ENCODE peak calls at places on chromosomes 13 and 19, in seven cellular contexts. X, I, W, U, L, N and O are unnamed samples.

GRCh38 chr13:44128522-44128921 is 245.1 kb upstream of the SERP2 start:
- DNase-seq in X (peak), I (no peak), W (no peak), U (peak), L (no peak), N (no peak), O (peak)

GRCh38 chr13:78657699-78658629 is 991 bp downstream of the OBI1 start:
- DNase-seq in X (no peak), I (peak), W (no peak), U (peak), L (no peak), N (no peak), O (no peak)

GRCh38 chr13:37270206-37271001 is 164.9 kb upstream of the CSNK1A1L start:
- DNase-seq in X (no peak), I (no peak), W (no peak), U (no peak), L (no peak), N (no peak), O (no peak)

GRCh38 chr19:48565090-48565489 is 13.1 kb downstream of the SULT2B1 start:
- DNase-seq in X (no peak), I (no peak), W (no peak), U (peak), L (no peak), N (no peak), O (no peak)

GRCh38 chr19:912181-913079 is 589 bp downstream of the R3HDM4 start:
- DNase-seq in X (no peak), I (no peak), W (no peak), U (no peak), L (no peak), N (no peak), O (no peak)

GRCh38 chr19:32718286-32718685 is 1.3 kb upstream of the TDRD12 start:
- DNase-seq in X (no peak), I (peak), W (no peak), U (peak), L (no peak), N (no peak), O (no peak)

GRCh38 chr19:6452899-6453298 is 6.7 kb downstream of the SLC25A23 start:
- DNase-seq in X (no peak), I (no peak), W (no peak), U (no peak), L (no peak), N (no peak), O (no peak)

GRCh38 chr13:104586010-104586746 is 1520.0 kb upstream of the SLC10A2 start:
- DNase-seq in X (no peak), I (peak), W (no peak), U (peak), L (no peak), N (no peak), O (no peak)

GRCh38 chr13:98565726-98566577 is 11.0 kb downstream of the STK24 start:
- DNase-seq in X (peak), I (no peak), W (no peak), U (peak), L (no peak), N (no peak), O (no peak)

GRCh38 chr19:46718157-46718933 is 1.4 kb upstream of the PRKD2 start:
- DNase-seq in X (no peak), I (peak), W (peak), U (peak), L (peak), N (no peak), O (no peak)

GRCh38 chr13:94602467-94602866 is 810 bp downstream of the GPR180 start:
- DNase-seq in X (no peak), I (no peak), W (no peak), U (no peak), L (no peak), N (no peak), O (no peak)

GRCh38 chr13:28735481-28736029 is 16.8 kb upstream of the SLC46A3 start:
- DNase-seq in X (no peak), I (no peak), W (no peak), U (no peak), L (no peak), N (no peak), O (no peak)

GRCh38 chr13:31950121-31950810 is 81.3 kb upstream of the FRY start:
- DNase-seq in X (no peak), I (peak), W (no peak), U (no peak), L (no peak), N (no peak), O (no peak)

GRCh38 chr13:59914556-59914955 is 249.2 kb downstream of the DIAPH3 start:
- DNase-seq in X (no peak), I (no peak), W (no peak), U (peak), L (no peak), N (no peak), O (no peak)

GRCh38 chr19:57302727-57303401 is 17.4 kb upstream of the ZNF543 start:
- DNase-seq in X (no peak), I (no peak), W (no peak), U (no peak), L (no peak), N (no peak), O (no peak)

GRCh38 chr13:20902438-20903163 is at the start of gene XPO4:
- DNase-seq in X (peak), I (peak), W (peak), U (peak), L (peak), N (peak), O (no peak)

GRCh38 chr19:58572026-58572817 is 913 bp downstream of the MZF1 start:
- DNase-seq in X (peak), I (no peak), W (no peak), U (no peak), L (peak), N (no peak), O (no peak)

GRCh38 chr19:3670796-3671679 is 29.2 kb downstream of the PIP5K1C start:
- DNase-seq in X (peak), I (no peak), W (no peak), U (peak), L (no peak), N (peak), O (no peak)

GRCh38 chr13:59750860-59751259 is 412.9 kb downstream of the DIAPH3 start:
- DNase-seq in X (no peak), I (peak), W (no peak), U (peak), L (peak), N (no peak), O (peak)

GRCh38 chr13:63497601-63498000 is 2082.0 kb upstream of the PCDH20 start:
- DNase-seq in X (no peak), I (no peak), W (no peak), U (peak), L (no peak), N (no peak), O (no peak)

GRCh38 chr19:15642807-15643206 is 2.1 kb downstream of the CYP4F3 start:
- DNase-seq in X (no peak), I (no peak), W (no peak), U (no peak), L (no peak), N (no peak), O (no peak)

GRCh38 chr13:97018029-97018819 is 23.9 kb upstream of the OXGR1 start:
- DNase-seq in X (no peak), I (peak), W (peak), U (peak), L (peak), N (no peak), O (no peak)

GRCh38 chr13:51501096-51501495 is 48.3 kb upstream of the INTS6 start:
- DNase-seq in X (no peak), I (no peak), W (no peak), U (no peak), L (no peak), N (no peak), O (no peak)

GRCh38 chr19:44824758-44825157 is 15.9 kb downstream of the BCAM start:
- DNase-seq in X (no peak), I (no peak), W (no peak), U (no peak), L (no peak), N (no peak), O (no peak)

GRCh38 chr13:24254151-24254810 is 55.1 kb upstream of the C1QTNF9 start:
- DNase-seq in X (no peak), I (no peak), W (no peak), U (no peak), L (no peak), N (no peak), O (no peak)

GRCh38 chr19:2613507-2614295 is 88.8 kb downstream of the GNG7 start:
- DNase-seq in X (peak), I (no peak), W (peak), U (peak), L (peak), N (no peak), O (no peak)

GRCh38 chr19:33443638-33444195 is 70.2 kb downstream of the CEBPG start:
- DNase-seq in X (peak), I (no peak), W (no peak), U (no peak), L (no peak), N (no peak), O (no peak)

GRCh38 chr19:47497821-47498520 is 14.0 kb upstream of the KPTN start:
- DNase-seq in X (no peak), I (no peak), W (no peak), U (no peak), L (no peak), N (no peak), O (no peak)

GRCh38 chr13:25231537-25231936 is 55.8 kb downstream of the MTMR6 start:
- DNase-seq in X (no peak), I (no peak), W (no peak), U (no peak), L (no peak), N (no peak), O (no peak)

GRCh38 chr13:82848766-82849165 is 1033.5 kb downstream of the SLITRK1 start:
- DNase-seq in X (no peak), I (no peak), W (no peak), U (no peak), L (no peak), N (no peak), O (no peak)

DNA sequence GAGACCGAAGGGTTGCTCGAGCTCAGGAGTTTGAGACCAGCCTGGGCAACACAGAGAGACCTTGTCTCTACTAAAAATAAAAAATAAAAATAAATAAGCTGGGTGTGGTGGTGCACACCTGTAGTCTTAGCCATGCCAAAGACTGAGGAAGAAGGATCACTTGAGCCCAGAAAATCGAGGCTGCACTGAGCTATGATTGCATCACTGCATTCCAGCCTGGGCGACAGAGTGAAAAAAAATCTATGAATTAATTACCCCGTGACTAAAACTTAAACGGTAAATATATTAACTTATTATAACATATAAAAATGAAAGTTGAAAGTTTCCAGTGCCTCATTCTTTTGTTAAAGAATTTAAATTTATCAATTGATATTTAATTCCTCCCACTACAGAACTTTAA is 273.7 kb downstream of the KLF12 start:
- DNase-seq in X (no peak), I (no peak), W (no peak), U (no peak), L (no peak), N (no peak), O (no peak)
- H3K4me3 ChIP-seq in X (no peak), I (no peak), W (no peak), U (no peak), L (no peak), N (no peak), O (no peak)

GRCh38 chr19:29876414-29876813 is 64.6 kb downstream of the CCNE1 start:
- DNase-seq in X (no peak), I (no peak), W (no peak), U (no peak), L (no peak), N (no peak), O (no peak)

GRCh38 chr19:29872224-29872731 is 60.5 kb downstream of the CCNE1 start:
- DNase-seq in X (no peak), I (peak), W (no peak), U (peak), L (peak), N (no peak), O (no peak)

GRCh38 chr19:29873024-29873800 is 61.4 kb downstream of the CCNE1 start:
- DNase-seq in X (peak), I (no peak), W (peak), U (peak), L (peak), N (no peak), O (no peak)

GRCh38 chr19:29875931-29876330 is 64.1 kb downstream of the CCNE1 start:
- DNase-seq in X (no peak), I (no peak), W (no peak), U (no peak), L (no peak), N (no peak), O (no peak)

GRCh38 chr19:29873801-29874575 is 62.2 kb downstream of the CCNE1 start:
- DNase-seq in X (no peak), I (no peak), W (no peak), U (no peak), L (no peak), N (no peak), O (no peak)
- TF ChIP-seq CTCF in X (peak), I (no peak), W (no peak), U (no peak), L (peak), N (no peak), O (no peak)

GRCh38 chr19:18700501-18701249 is 17.2 kb downstream of the CRTC1 start:
- DNase-seq in X (peak), I (peak), W (peak), U (peak), L (peak), N (no peak), O (no peak)
- H3K4me3 ChIP-seq in X (peak), I (peak), W (no peak), U (peak), L (peak), N (peak), O (peak)

DNA sequence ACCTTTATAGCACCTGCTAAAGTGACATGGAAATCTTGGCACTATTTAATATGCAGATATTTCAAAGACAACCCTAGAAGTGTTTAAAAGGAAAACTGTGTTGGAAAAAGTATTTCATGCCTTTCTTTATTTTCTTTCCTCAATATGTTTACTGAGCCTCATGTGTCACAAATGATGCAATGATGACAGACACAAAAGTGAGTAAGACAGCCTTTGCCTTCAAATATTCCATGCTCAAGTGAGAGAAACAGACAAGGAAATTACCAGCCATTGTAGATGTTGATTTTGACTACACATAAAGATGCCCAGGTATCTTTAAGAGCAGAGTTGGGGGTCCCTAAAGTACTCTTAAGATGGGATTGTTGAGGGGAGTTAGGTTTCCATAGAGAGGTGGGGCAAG is 48.0 kb upstream of the TPP2 start:
- DNase-seq in X (no peak), I (peak), W (no peak), U (no peak), L (no peak), N (no peak), O (no peak)
- TF ChIP-seq CTCF in X (no peak), I (no peak), W (no peak), U (no peak), L (no peak), N (no peak), O (no peak)

DNA sequence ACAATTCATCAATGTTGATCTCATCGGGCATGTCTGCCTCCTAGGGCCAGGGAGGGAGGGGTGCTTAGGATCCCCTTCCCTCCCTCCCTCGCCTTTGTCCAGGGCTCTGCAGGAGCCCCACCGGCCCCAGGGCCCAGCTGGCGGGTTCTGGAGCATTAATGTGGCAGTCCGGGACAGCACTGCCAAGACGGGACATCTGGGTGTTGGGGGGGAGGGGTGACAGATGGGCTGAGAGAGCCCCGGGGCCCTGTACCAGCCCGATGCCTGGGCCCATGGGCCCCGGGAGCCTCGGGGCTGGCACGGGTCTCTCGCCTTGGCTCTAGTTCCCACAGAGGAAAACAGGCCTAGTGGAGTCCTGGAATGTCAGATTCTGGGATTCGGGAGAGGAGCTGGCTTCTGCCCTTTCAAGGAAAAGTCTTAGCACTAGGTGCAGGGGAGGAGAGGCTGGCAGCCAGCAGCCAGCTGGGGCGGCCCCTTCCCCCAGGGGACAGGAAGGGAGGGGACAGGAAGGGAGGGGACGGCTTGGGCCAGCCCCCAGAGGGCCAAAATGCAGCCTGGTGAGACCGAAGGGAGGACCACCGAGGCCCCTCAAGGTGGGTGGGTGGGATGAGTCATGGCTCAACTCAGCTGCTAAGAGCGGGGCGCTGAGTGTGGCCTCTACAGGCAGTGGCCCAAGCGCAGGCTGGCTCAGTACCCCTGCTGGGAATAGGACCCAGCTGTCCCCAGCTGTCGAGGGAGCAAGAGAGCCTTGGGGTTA is 3.1 kb downstream of the PPP1R14A start:
- DNase-seq in X (peak), I (no peak), W (no peak), U (no peak), L (peak), N (peak), O (no peak)
- H3K4me3 ChIP-seq in X (peak), I (no peak), W (no peak), U (no peak), L (no peak), N (peak), O (no peak)

GRCh38 chr13:113904411-113904810 is 40.5 kb upstream of the GAS6 start:
- DNase-seq in X (peak), I (peak), W (peak), U (peak), L (peak), N (no peak), O (no peak)
- TF ChIP-seq CTCF in X (peak), I (peak), W (peak), U (peak), L (peak), N (peak), O (no peak)

DNA sequence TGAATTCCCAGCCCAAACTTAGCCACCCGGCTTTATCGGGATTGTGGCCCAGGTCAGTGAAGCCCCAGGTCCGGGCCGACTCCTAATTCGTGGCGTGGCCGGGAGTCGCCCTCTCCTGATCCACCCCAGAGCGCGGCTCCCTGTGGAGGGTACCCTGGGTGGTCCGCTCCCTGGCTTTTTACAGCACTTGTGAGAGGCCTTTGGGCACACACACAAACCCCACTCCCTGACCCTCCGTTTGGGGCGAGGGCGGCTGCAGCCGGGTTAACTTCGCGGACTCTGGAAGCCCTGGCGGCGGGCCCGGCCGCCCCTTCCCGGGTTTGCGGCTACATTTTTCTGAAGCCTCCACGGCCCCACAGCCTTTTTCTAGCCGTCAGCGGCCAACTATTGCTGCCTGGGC is 56.5 kb downstream of the ZNF568 start:
- DNase-seq in X (no peak), I (no peak), W (no peak), U (no peak), L (no peak), N (no peak), O (no peak)
- H3K4me3 ChIP-seq in X (peak), I (peak), W (peak), U (peak), L (no peak), N (peak), O (peak)

DNA sequence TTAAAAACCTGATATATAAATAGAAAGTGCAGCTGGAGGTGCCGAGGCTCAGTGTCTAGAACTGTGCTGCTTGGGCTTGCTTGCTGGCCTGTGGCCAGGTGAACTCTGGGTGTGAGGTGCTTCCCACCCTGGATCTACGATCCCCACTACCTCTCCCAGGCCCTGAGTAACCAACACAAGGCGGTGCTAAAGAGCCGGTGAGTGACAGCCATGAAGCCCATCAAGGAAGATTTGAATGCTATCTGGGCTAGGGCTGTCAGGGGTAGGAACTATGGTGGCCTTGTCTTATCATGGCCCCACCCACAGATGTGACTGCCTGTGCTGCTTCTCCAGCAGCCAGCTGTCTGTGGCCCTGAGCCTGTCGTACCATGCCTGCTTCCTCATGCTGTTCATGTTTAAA is 25.6 kb upstream of the ZNF91 start:
- DNase-seq in X (no peak), I (no peak), W (no peak), U (no peak), L (no peak), N (no peak), O (no peak)
- TF ChIP-seq CTCF in X (peak), I (no peak), W (no peak), U (no peak), L (no peak), N (no peak), O (no peak)

GRCh38 chr13:26721251-26721939 is 39.2 kb downstream of the GPR12 start:
- DNase-seq in X (no peak), I (no peak), W (peak), U (no peak), L (no peak), N (no peak), O (no peak)
- H3K4me3 ChIP-seq in X (no peak), I (no peak), W (peak), U (no peak), L (no peak), N (peak), O (no peak)